ENCODE peak calls at places on chromosomes 1 and 21, in six cellular contexts. E is HCT116, I is K562, Y is GM12878, S is H1, W is HepG2. K is an unnamed sample.

GRCh38 chr1:112337028-112337531 is 58.9 kb upstream of the CTTNBP2NL start:
- DNase-seq in E (peak; percentile 51), I (peak; percentile 49), Y (no peak), S (no peak), W (peak; percentile 13), K (peak; percentile 44)

GRCh38 chr1:20383631-20384030 is 93.0 kb downstream of the VWA5B1 start:
- DNase-seq in E (no peak), I (no peak), Y (no peak), S (no peak), W (no peak), K (no peak)

GRCh38 chr1:183583466-183583865 is 6.8 kb downstream of the NCF2 start:
- DNase-seq in E (no peak), I (no peak), Y (no peak), S (no peak), W (no peak), K (no peak)

GRCh38 chr1:200274121-200274520 is 135.7 kb downstream of the ZNF281 start:
- DNase-seq in E (no peak), I (no peak), Y (no peak), S (no peak), W (no peak), K (no peak)

GRCh38 chr1:4033129-4033676 is 133.1 kb upstream of the C1orf174 start:
- DNase-seq in E (no peak), I (no peak), Y (no peak), S (no peak), W (no peak), K (no peak)

GRCh38 chr1:47906009-47906432 is 91.2 kb downstream of the TRABD2B start:
- DNase-seq in E (peak; percentile 22), I (no peak), Y (no peak), S (no peak), W (peak; percentile 75), K (no peak)

GRCh38 chr1:213244664-213245091 is 193.6 kb downstream of the RPS6KC1 start:
- DNase-seq in E (peak; percentile 13), I (peak; percentile 62), Y (no peak), S (no peak), W (peak; percentile 73), K (no peak)

GRCh38 chr21:17742940-17743592 is 76.1 kb downstream of the C21orf91 start:
- DNase-seq in E (no peak), I (no peak), Y (peak; percentile 27), S (no peak), W (no peak), K (no peak)

GRCh38 chr1:10765734-10766478 is 30.5 kb downstream of the CASZ1 start:
- DNase-seq in E (no peak), I (no peak), Y (no peak), S (no peak), W (no peak), K (no peak)

GRCh38 chr1:94602312-94602711 is 60.8 kb upstream of the F3 start:
- DNase-seq in E (no peak), I (no peak), Y (no peak), S (no peak), W (no peak), K (no peak)

GRCh38 chr21:45595574-45596295 is 47.8 kb upstream of the PCBP3 start:
- DNase-seq in E (no peak), I (no peak), Y (no peak), S (no peak), W (no peak), K (no peak)

GRCh38 chr1:20154306-20154831 is 15.2 kb downstream of the PLA2G2F start:
- DNase-seq in E (no peak), I (no peak), Y (no peak), S (no peak), W (no peak), K (no peak)

GRCh38 chr1:69567847-69568434 is at the start of gene LRRC7:
- DNase-seq in E (no peak), I (peak; percentile 26), Y (no peak), S (no peak), W (no peak), K (peak; percentile 46)

GRCh38 chr1:20698195-20698910 is 19.5 kb downstream of the KIF17 start:
- DNase-seq in E (no peak), I (no peak), Y (no peak), S (no peak), W (peak; percentile 34), K (no peak)

GRCh38 chr1:193070942-193071341 is 11.5 kb downstream of the RO60 start:
- DNase-seq in E (no peak), I (no peak), Y (no peak), S (no peak), W (no peak), K (peak; percentile 35)

GRCh38 chr1:185539277-185539943 is 194.8 kb upstream of the HMCN1 start:
- DNase-seq in E (no peak), I (no peak), Y (no peak), S (no peak), W (no peak), K (no peak)

GRCh38 chr1:22024485-22025367 is 23.3 kb downstream of the CELA3A start:
- DNase-seq in E (peak; percentile 54), I (peak; percentile 62), Y (no peak), S (no peak), W (peak; percentile 72), K (peak; percentile 50)

GRCh38 chr1:158809862-158810261 is 21.3 kb upstream of the MNDA start:
- DNase-seq in E (no peak), I (no peak), Y (no peak), S (no peak), W (no peak), K (no peak)

GRCh38 chr1:153534933-153535663 is 693 bp downstream of the S100A6 start:
- DNase-seq in E (no peak), I (no peak), Y (no peak), S (no peak), W (no peak), K (no peak)
- TF ChIP-seq ATF3 in E (no peak), I (no peak), Y (no peak), S (no peak), W (no peak), K (no peak)

GRCh38 chr1:66494488-66494887 is 39.5 kb upstream of the SGIP1 start:
- DNase-seq in E (no peak), I (no peak), Y (no peak), S (no peak), W (no peak), K (no peak)

GRCh38 chr1:66497910-66498309 is 36.0 kb upstream of the SGIP1 start:
- DNase-seq in E (no peak), I (no peak), Y (no peak), S (no peak), W (no peak), K (no peak)

GRCh38 chr1:66493731-66494130 is 40.2 kb upstream of the SGIP1 start:
- DNase-seq in E (no peak), I (no peak), Y (no peak), S (no peak), W (no peak), K (no peak)

GRCh38 chr1:66492424-66492823 is 41.5 kb upstream of the SGIP1 start:
- DNase-seq in E (no peak), I (no peak), Y (no peak), S (no peak), W (no peak), K (no peak)

GRCh38 chr1:66495490-66495889 is 38.5 kb upstream of the SGIP1 start:
- DNase-seq in E (no peak), I (no peak), Y (no peak), S (no peak), W (no peak), K (no peak)
- TF ChIP-seq ATF3 in E (no peak), I (no peak), Y (no peak), S (no peak), W (no peak), K (no peak)

GRCh38 chr21:33980276-33980916 is 64.8 kb upstream of the ATP5PO start:
- DNase-seq in E (no peak), I (no peak), Y (no peak), S (no peak), W (peak; percentile 74), K (no peak)
- TF ChIP-seq ATF3 in E (no peak), I (no peak), Y (no peak), S (no peak), W (peak; percentile 35), K (no peak)

GRCh38 chr1:7493711-7494110 is 277.4 kb upstream of the VAMP3 start:
- DNase-seq in E (no peak), I (no peak), Y (no peak), S (no peak), W (no peak), K (no peak)
- TF ChIP-seq ATF3 in E (no peak), I (no peak), Y (no peak), S (no peak), W (no peak), K (no peak)

DNA sequence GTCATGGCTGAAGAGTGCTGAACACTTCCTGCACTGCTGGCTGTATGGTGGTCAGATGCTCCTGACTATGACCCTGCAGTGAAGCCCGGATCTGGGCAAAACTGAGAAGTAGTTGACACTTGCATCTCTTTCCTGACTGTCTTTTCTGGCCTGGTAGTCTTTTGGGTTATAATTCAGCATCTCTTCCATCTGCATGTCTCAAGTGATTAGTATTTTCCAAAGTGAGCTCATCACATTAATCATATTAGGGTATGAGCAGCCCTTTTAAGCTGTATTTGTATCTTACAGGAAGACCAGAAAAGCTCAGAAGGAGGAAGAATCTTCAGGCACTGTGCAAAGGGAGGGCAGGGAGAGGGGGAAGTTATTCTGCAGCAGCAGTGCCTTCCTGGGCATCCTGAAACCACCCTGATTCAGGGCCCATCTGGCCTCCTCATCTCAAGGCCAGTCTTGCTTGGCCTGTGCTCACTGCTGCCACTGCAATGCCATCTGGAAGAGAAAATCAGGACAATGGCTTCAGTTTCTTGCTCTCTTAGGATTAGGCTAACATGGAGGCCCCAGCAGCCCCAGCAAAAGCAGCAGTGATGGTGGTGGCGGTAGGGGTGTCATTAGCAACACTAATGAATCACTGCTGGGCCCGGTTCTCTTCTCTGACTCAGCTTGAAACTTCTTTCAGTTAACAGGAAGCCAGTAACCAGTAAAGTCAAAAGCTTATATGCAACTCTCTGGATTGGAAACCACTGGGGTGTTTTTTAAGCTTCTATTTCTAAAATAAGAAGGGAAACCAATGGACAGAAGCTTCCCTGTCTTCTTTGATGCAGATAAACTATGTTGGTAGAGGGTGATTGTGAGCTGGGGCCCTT is 63.3 kb upstream of the WDR26 start:
- DNase-seq in E (no peak), I (no peak), Y (peak; percentile 80), S (no peak), W (no peak), K (peak; percentile 54)
- TF ChIP-seq ATF3 in E (no peak), I (no peak), Y (no peak), S (no peak), W (no peak), K (no peak)

DNA sequence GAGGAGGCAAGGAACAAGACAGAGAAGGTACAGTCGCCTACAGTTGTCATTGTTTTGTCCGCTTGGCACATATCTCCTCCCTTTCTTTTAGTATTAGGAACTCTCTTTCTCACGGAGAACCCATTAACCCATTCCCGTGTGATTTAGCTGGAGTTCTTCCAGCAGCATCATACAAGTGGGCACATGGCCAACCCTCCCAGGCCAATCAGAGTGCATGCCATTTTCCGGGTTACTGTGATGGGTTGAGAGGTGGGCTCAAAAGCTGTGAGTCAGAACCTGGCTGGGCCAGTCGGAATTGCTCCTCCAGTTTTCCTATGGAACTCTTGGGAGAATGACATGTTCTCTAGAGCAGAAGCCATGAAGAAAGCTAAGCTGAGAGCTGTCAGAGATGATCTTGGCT is 83.1 kb upstream of the SOD1 start:
- DNase-seq in E (no peak), I (no peak), Y (no peak), S (no peak), W (no peak), K (no peak)
- TF ChIP-seq ATF3 in E (no peak), I (no peak), Y (no peak), S (no peak), W (no peak), K (no peak)

K was measured in WTC11.